ENCODE peak calls at places on chromosomes 6 and 20, in eight cellular contexts. K is H7, B is posterior vena cava, A is GM19239, P is anterior cingulate cortex, Y is ureter, I is midbrain, H is SK-N-SH. X is an unnamed sample.

GRCh38 chr20:18702736-18703135 is 110.8 kb upstream of the SCP2D1 start:
- DNase-seq in Y (no peak), A (no peak), K (no peak), B (no peak), H (no peak), P (no peak), I (no peak), X (no peak)

GRCh38 chr6:81759782-81760181 is 7.3 kb upstream of the TENT5A start:
- DNase-seq in H (no peak), K (no peak), A (no peak), B (no peak), P (no peak), Y (no peak), I (no peak), X (no peak)

GRCh38 chr20:58888521-58889333 is 36.2 kb downstream of the GNAS start:
- DNase-seq in Y (peak; percentile 84), P (peak; percentile 70), H (peak; percentile 87), I (peak; percentile 47), A (peak; percentile 83), B (peak; percentile 95), K (peak; percentile 92), X (peak; percentile 87)

GRCh38 chr6:170074435-170074834 is 216.4 kb downstream of the DLL1 start:
- DNase-seq in A (no peak), P (no peak), K (no peak), Y (peak; percentile 35), B (no peak), I (no peak), H (no peak), X (no peak)

GRCh38 chr6:154297711-154298110 is 58.9 kb downstream of the IPCEF1 start:
- DNase-seq in B (no peak), K (no peak), P (no peak), A (no peak), I (no peak), H (no peak), Y (no peak), X (no peak)

GRCh38 chr20:9068896-9069663 is at the start of gene PLCB4:
- DNase-seq in B (peak; percentile 81), Y (peak; percentile 47), K (peak; percentile 85), H (peak; percentile 75), I (peak; percentile 31), A (no peak), P (peak; percentile 30), X (no peak)

GRCh38 chr6:158213925-158214674 is 46.0 kb downstream of the GTF2H5 start:
- DNase-seq in P (peak; percentile 8), A (peak; percentile 40), B (peak; percentile 86), I (peak; percentile 77), Y (peak; percentile 64), H (peak; percentile 80), K (peak; percentile 78), X (no peak)

GRCh38 chr6:135458051-135458450 is 39.5 kb downstream of the AHI1 start:
- DNase-seq in P (no peak), B (no peak), I (no peak), K (no peak), Y (no peak), H (no peak), A (no peak), X (no peak)

GRCh38 chr6:39231844-39232243 is 2.6 kb upstream of the KCNK5 start:
- DNase-seq in P (no peak), I (no peak), B (peak; percentile 12), K (peak; percentile 84), A (no peak), H (no peak), Y (no peak), X (no peak)

GRCh38 chr20:63096681-63097335 is 90.0 kb upstream of the BHLHE23 start:
- DNase-seq in K (peak; percentile 56), A (no peak), H (no peak), P (no peak), Y (peak; percentile 26), B (peak; percentile 35), I (no peak), X (no peak)

GRCh38 chr6:24227556-24227955 is 101.5 kb downstream of the NRSN1 start:
- DNase-seq in H (no peak), A (no peak), P (no peak), Y (no peak), B (no peak), K (no peak), I (no peak), X (no peak)

GRCh38 chr6:170163405-170164170 is 127.3 kb downstream of the DLL1 start:
- DNase-seq in K (no peak), I (no peak), Y (no peak), H (no peak), P (no peak), B (peak; percentile 46), A (no peak), X (no peak)

GRCh38 chr6:25054469-25054868 is 118.7 kb upstream of the RIPOR2 start:
- DNase-seq in B (no peak), I (no peak), H (no peak), Y (no peak), P (no peak), K (no peak), A (no peak), X (no peak)

GRCh38 chr6:31567531-31568370 is 4.3 kb upstream of the LTA start:
- DNase-seq in B (no peak), H (no peak), I (no peak), Y (no peak), P (no peak), K (peak; percentile 57), A (no peak), X (no peak)

GRCh38 chr20:51763965-51764602 is 4.1 kb downstream of the ATP9A start:
- DNase-seq in Y (no peak), A (no peak), K (no peak), B (no peak), H (no peak), P (no peak), I (no peak), X (no peak)

X was measured in vagina.